ENCODE peak calls at places on chromosomes 1 and 21, in five cellular contexts. S, Z, D, J and U are unnamed samples.

GRCh38 chr1:45340816-45341215 is 576 bp upstream of the MUTYH start:
- DNase-seq in D (no peak), S (no peak), Z (no peak), J (no peak), U (no peak)

GRCh38 chr1:88221396-88221795 is 462.7 kb upstream of the PKN2 start:
- DNase-seq in Z (no peak), J (no peak), S (no peak), D (peak), U (no peak)

GRCh38 chr1:152228831-152229230 is 4.8 kb upstream of the HRNR start:
- DNase-seq in Z (no peak), J (no peak), D (no peak), S (no peak), U (no peak)

GRCh38 chr1:6299557-6300165 is 38.8 kb upstream of the GPR153 start:
- DNase-seq in D (no peak), Z (no peak), J (no peak), S (no peak), U (no peak)

GRCh38 chr1:25677193-25677773 is 60.7 kb downstream of the MAN1C1 start:
- DNase-seq in J (no peak), S (no peak), Z (no peak), D (no peak), U (no peak)

GRCh38 chr1:247090455-247090854 is 11.8 kb upstream of the ZNF670 start:
- DNase-seq in S (no peak), D (no peak), J (no peak), Z (no peak), U (no peak)

GRCh38 chr1:24666794-24667193 is 23.7 kb downstream of the SRRM1 start:
- DNase-seq in D (no peak), Z (no peak), S (no peak), J (no peak), U (no peak)

GRCh38 chr1:106937104-106937503 is 119.4 kb upstream of the PRMT6 start:
- DNase-seq in J (no peak), D (peak), S (no peak), Z (no peak), U (peak)

GRCh38 chr1:223716302-223716862 is 4.0 kb downstream of the CAPN2 start:
- DNase-seq in D (no peak), Z (no peak), J (no peak), S (no peak), U (no peak)

GRCh38 chr1:236762410-236762809 is 32.7 kb upstream of the MTR start:
- DNase-seq in Z (no peak), S (no peak), J (no peak), D (no peak), U (no peak)

GRCh38 chr1:159821171-159821867 is 5.4 kb upstream of the SLAMF8 start:
- DNase-seq in Z (no peak), D (peak), S (no peak), J (no peak), U (no peak)

GRCh38 chr1:33762099-33762830 is 101.6 kb upstream of the HMGB4 start:
- DNase-seq in D (peak), J (no peak), Z (no peak), S (no peak), U (peak)

GRCh38 chr1:193662030-193662429 is 475.6 kb upstream of the B3GALT2 start:
- DNase-seq in S (no peak), J (no peak), D (peak), Z (no peak), U (no peak)

GRCh38 chr1:226960944-226961765 is 21.1 kb downstream of the COQ8A start:
- DNase-seq in Z (no peak), S (no peak), J (no peak), D (no peak), U (no peak)

GRCh38 chr1:203625623-203626189 is 926 bp upstream of the ATP2B4 start:
- DNase-seq in Z (peak), S (no peak), D (no peak), J (no peak), U (no peak)

GRCh38 chr1:174912243-174912642 is 87.5 kb upstream of the CACYBP start:
- DNase-seq in J (no peak), S (no peak), Z (no peak), D (no peak), U (no peak)

GRCh38 chr1:52022133-52022532 is 11.5 kb downstream of the KTI12 start:
- DNase-seq in Z (no peak), D (no peak), J (no peak), S (no peak), U (no peak)

GRCh38 chr1:218538341-218538740 is 193.2 kb downstream of the TGFB2 start:
- DNase-seq in J (no peak), D (peak), Z (no peak), S (no peak), U (no peak)

GRCh38 chr1:212118167-212118871 is 82.8 kb downstream of the DTL start:
- DNase-seq in J (no peak), Z (no peak), S (no peak), D (peak), U (no peak)

GRCh38 chr1:68178821-68179490 is 53.4 kb downstream of the WLS start:
- DNase-seq in S (no peak), J (no peak), D (peak), Z (no peak), U (peak)
- TF ChIP-seq CTCF in S (no peak), J (no peak), D (no peak), Z (no peak), U (no peak)

DNA sequence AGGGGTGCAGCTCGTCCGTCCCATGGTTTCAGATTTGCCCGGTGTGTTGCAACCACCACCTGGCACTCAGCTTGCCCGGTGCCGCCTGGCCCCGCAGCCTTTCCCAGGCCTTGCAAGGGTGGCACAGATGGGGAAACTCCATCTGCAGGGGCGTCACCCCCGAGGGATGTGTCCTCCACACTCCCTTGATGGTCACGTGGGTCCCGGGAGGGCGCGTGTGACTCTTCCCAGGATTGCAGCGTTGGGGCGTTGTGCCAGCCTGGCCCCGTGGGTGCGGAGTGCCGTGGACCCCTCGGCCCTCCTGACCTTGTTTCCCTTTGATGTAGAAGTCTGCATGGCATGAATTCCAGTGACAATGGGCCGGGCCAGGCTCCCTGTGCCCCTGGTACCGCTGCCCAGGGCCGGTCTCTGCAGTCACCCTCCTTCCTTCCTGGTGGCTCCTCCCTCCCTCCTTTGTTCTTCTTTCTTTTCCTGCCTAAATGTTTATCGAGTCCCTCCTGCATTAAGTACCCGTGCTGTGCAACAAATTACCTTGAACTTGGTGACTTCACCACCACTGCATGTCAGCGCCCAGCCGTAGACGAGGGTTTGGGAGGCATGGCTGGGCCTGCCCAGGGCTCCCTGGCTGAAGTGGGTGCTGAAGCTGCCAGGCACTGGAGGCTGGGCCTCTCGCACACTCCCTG is 22.9 kb downstream of the RRP1 start:
- DNase-seq in Z (no peak), J (no peak), D (no peak), S (no peak), U (no peak)
- TF ChIP-seq CTCF in Z (no peak), J (no peak), D (no peak), S (no peak), U (no peak)

GRCh38 chr1:83637586-83637985 is 361.3 kb downstream of the TTLL7 start:
- DNase-seq in S (no peak), Z (no peak), D (no peak), J (peak), U (no peak)
- TF ChIP-seq CTCF in S (no peak), Z (no peak), D (no peak), J (no peak), U (no peak)

GRCh38 chr1:199422206-199422605 is 605.3 kb upstream of the NR5A2 start:
- DNase-seq in J (peak), S (no peak), D (peak), Z (no peak), U (peak)
- TF ChIP-seq CTCF in J (peak), S (no peak), D (peak), Z (peak), U (peak)

DNA sequence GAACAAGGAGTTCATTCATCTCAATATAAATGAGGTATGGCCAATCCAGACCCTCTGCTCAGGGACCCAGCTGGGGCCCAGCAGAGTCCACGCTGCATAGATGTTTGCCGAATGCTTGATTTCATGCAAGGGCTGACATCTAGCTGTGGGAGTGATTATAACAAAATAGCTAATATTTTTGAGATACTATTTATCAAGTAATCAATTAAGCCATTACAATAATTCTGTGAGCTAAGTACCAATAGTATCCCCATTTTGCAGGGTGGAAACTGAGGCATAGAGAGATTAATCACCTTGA is 50.9 kb downstream of the CAPN9 start:
- DNase-seq in D (no peak), Z (no peak), S (no peak), J (no peak), U (no peak)
- TF ChIP-seq CTCF in D (no peak), Z (no peak), S (no peak), J (no peak), U (peak)

GRCh38 chr1:200771625-200772555 is 33.2 kb downstream of the CAMSAP2 start:
- DNase-seq in J (no peak), S (no peak), D (no peak), Z (no peak), U (no peak)
- TF ChIP-seq CTCF in J (no peak), S (no peak), D (no peak), Z (no peak), U (no peak)

GRCh38 chr1:18512883-18513282 is 32.2 kb downstream of the KLHDC7A start:
- DNase-seq in S (no peak), D (no peak), J (no peak), Z (no peak), U (no peak)

GRCh38 chr1:18513995-18514394 is 33.3 kb downstream of the KLHDC7A start:
- DNase-seq in S (no peak), D (no peak), Z (no peak), J (no peak), U (no peak)

GRCh38 chr1:18508084-18508483 is 27.4 kb downstream of the KLHDC7A start:
- DNase-seq in Z (no peak), S (no peak), D (no peak), J (no peak), U (no peak)

GRCh38 chr1:18515120-18515667 is 34.5 kb downstream of the KLHDC7A start:
- DNase-seq in Z (no peak), D (no peak), S (no peak), J (no peak), U (no peak)

DNA sequence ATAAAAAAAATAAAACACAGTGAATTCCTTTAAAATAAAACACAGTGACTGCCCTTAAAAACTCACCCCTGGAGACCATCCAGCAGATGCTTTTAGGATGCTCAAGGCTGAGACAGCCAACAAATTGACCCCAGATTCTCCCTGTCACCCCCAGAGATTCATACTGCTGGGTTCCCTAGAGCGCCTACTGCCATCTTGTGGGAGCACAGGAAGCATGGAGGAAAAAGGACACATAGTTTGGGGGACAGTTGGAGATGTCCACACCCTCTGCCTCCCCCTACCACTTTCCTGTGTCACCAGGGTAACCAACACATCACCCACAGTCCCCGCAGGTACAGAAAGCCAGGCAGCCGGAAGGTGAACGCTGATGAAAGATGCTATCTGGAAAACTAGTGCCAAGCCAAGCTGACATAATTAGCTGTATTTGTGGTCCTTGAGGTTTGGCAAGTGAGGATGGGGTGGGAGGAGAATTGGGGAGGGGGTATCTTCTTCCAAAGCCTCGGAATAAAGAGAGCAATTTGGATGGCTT is 30.8 kb downstream of the KLHDC7A start:
- DNase-seq in S (no peak), D (no peak), J (no peak), Z (no peak), U (no peak)
- TF ChIP-seq CTCF in S (no peak), D (no peak), J (no peak), Z (no peak), U (no peak)

DNA sequence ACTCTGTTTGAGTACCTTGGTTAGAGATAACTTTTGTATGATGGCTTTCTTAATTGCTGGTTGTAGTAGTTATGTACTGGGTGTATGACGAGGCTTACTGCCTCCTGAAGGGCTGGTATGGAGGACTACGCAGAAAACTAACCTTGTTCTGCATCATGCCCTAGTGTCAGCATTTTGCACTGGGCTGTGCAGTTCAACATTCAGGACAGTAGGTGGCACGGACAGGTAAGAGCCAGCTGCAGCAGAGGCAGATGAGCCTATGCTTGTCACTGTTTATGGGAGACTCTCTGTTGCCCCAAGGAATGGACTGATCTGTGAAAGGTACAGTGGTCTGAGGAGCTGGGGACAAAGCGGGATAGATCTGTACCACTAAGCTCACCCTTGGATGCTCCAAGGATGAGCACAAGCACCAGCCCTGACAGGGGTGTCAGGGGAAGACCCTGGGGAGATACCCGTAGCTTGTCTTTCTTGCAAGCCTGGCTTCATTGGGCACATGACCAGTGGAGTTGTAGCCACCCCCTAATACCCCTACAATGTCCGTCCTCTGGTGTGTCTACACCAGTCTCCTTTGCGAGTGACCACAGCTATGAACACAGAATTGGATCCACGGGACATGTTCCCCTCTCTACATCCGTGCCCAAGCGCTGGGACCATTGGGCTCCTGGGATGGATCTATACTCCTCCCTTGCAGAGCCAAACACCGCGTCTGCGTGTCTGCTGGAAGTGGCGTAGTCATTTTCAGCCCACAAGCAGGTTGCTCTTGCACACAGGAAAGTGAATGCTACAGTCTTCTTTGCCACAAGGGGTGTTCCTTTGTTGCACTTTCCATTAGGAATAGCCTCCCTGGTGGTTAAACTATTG is 51.1 kb upstream of the CFHR3 start:
- DNase-seq in S (no peak), J (peak), D (peak), Z (peak), U (peak)
- TF ChIP-seq CTCF in S (no peak), J (peak), D (peak), Z (peak), U (peak)